ENCODE peak calls at places on chromosomes 3 and 15, in four cellular contexts. H, M, V and U are unnamed samples.

GRCh38 chr3:16723994-16724393 is 118.8 kb upstream of the DAZL start:
- DNase-seq in M (no peak), H (no peak), V (no peak), U (no peak)

GRCh38 chr3:132874701-132875100 is 152.5 kb upstream of the NPHP3 start:
- DNase-seq in V (no peak), M (no peak), H (no peak), U (no peak)

GRCh38 chr15:82810061-82810862 is 834 bp downstream of the WHAMM start:
- DNase-seq in H (no peak), M (no peak), V (peak; percentile 25), U (no peak)

GRCh38 chr3:73451276-73451973 is 173.3 kb downstream of the PDZRN3 start:
- DNase-seq in H (no peak), V (no peak), M (no peak), U (no peak)

GRCh38 chr3:9190276-9190675 is 59.2 kb downstream of the SRGAP3 start:
- DNase-seq in V (no peak), M (no peak), H (no peak), U (no peak)

GRCh38 chr15:99564221-99565030 is 1.4 kb upstream of the MEF2A start:
- DNase-seq in H (no peak), V (no peak), M (no peak), U (no peak)

GRCh38 chr3:127700406-127700805 is 27.7 kb downstream of the ABTB1 start:
- DNase-seq in V (no peak), M (no peak), H (no peak), U (no peak)

GRCh38 chr3:161221881-161222600 is 930 bp downstream of the NMD3 start:
- DNase-seq in H (no peak), M (no peak), V (no peak), U (no peak)

GRCh38 chr15:40960926-40961325 is 7.7 kb downstream of the CHAC1 start:
- DNase-seq in M (no peak), V (no peak), H (no peak), U (no peak)

GRCh38 chr3:136733317-136733833 is 18.8 kb downstream of the STAG1 start:
- DNase-seq in M (no peak), V (no peak), H (no peak), U (no peak)

GRCh38 chr15:34223904-34224596 is 766 bp upstream of the EMC4 start:
- DNase-seq in M (no peak), H (no peak), V (no peak), U (no peak)

GRCh38 chr3:45817788-45818523 is 21.6 kb upstream of the SLC6A20 start:
- DNase-seq in V (no peak), H (peak; percentile 70), M (peak; percentile 98), U (peak; percentile 90)

GRCh38 chr3:66441124-66441523 is 59.7 kb downstream of the LRIG1 start:
- DNase-seq in H (no peak), M (peak; percentile 75), V (no peak), U (no peak)

GRCh38 chr3:77348244-77348855 is 308.5 kb downstream of the ROBO2 start:
- DNase-seq in H (peak; percentile 7), M (no peak), V (no peak), U (no peak)

GRCh38 chr3:170355738-170356595 is 1.5 kb upstream of the SKIL start:
- DNase-seq in M (no peak), V (peak; percentile 54), H (no peak), U (no peak)

DNA sequence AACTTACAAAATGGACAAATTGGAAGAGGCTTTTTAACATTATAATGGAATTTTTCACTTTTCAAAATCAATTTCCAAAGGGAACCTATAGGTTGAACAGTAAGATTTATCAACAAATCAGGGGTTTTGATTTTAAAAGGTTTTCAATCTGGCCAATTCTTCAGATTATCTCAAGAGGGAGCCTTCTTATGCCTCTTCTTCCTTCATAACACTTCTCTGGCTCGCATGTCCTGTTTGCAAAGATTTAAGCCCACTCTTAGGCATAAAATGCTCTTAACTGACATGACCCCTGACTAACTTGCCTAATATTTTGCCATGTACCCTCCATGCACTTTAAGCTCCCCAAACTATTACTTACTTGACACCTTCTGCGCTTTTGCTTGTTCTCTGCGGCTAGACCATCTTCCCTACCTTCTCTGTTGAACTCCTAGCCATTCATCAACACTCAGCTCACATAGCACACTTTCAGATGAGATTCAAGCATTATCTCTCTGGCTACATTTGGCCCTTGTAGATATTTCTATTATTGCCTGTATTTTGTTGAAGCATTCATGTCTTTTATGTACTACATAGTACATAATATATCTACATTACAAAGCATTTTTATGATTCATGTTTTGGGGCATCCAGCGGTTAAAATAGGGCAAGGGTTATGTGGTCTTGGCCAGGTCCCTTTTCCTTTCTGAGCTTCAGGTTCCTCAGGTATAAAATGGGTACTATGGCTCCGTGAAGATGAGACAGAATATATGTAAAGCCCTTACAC is 1.0 kb upstream of the ARIH1 start:
- DNase-seq in H (no peak), V (no peak), M (no peak), U (no peak)
- TF ChIP-seq CTCF in H (peak; percentile 5), V (no peak), M (peak; percentile 19), U (peak; percentile 27)

DNA sequence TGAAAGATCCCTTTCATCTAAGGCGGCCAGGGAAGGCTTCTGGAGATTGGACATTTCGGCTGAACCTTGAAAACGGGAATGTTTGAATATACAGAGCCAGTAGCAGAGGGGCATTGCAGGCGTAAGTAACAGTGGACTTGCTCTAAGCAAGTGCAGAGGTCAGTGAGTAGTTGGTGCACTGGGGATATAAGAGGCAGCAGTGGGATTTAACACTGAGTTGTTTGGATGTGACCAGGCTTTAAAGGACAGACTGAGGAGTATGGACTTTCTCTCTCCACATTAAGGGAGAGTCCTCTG is 1.3 kb downstream of the ARNT2 start:
- DNase-seq in M (no peak), V (no peak), H (no peak), U (no peak)
- H3K4me3 ChIP-seq in M (no peak overlapping the region), V (no peak overlapping the region), H (no peak overlapping the region), U (no peak overlapping the region)

GRCh38 chr15:48336940-48337339 is 5.7 kb downstream of the DUT start:
- DNase-seq in H (no peak), V (no peak), M (no peak), U (no peak)
- TF ChIP-seq CTCF in H (peak; percentile 53), V (peak; percentile 19), M (peak; percentile 31), U (peak; percentile 34)

GRCh38 chr3:31274406-31275024 is 258.2 kb upstream of the STT3B start:
- DNase-seq in H (no peak), V (no peak), M (no peak), U (no peak)
- H3K4me3 ChIP-seq in H (no peak overlapping the region), V (no peak overlapping the region), M (no peak overlapping the region), U (no peak overlapping the region)

GRCh38 chr3:101677436-101678286 is 729 bp upstream of the ZBTB11 start:
- DNase-seq in V (no peak), H (no peak), M (no peak), U (no peak)
- TF ChIP-seq CTCF in V (no peak), H (no peak), M (no peak), U (no peak)

GRCh38 chr15:71691700-71692417 is 118.5 kb upstream of the NR2E3 start:
- DNase-seq in V (no peak), M (peak; percentile 86), H (peak; percentile 69), U (peak; percentile 21)
- H3K4me3 ChIP-seq in V (peak overlapping the region; percentile 47), M (no peak overlapping the region), H (no peak overlapping the region), U (no peak overlapping the region)

GRCh38 chr15:75864213-75865059 is 21.2 kb downstream of the UBE2Q2 start:
- DNase-seq in V (no peak), H (no peak), M (no peak), U (no peak)
- TF ChIP-seq CTCF in V (no peak), H (no peak), M (no peak), U (no peak)

DNA sequence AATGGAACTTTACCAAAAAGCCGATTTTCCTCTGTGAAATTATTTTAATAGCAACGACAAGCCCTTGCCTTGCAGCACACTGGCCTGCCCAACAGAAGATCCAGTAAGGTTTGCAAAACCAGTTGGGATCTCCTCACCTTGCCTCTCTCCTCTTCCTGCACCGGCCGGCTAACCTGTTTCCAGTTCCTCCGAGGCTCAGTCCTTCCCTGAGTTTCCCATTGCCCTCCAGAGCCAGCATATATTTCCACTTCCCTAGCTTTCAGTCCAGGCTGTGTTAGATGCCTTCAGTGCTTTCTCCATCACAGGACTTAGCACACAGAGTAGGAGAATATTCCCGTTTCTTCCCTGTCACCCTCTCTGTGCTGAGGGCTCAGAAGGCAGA is 60.3 kb downstream of the NOX5 start:
- DNase-seq in H (no peak), V (no peak), M (no peak), U (no peak)
- H3K4me3 ChIP-seq in H (peak overlapping the region; percentile 55), V (peak overlapping the region; percentile 71), M (peak overlapping the region; percentile 54), U (peak overlapping the region; percentile 78)

DNA sequence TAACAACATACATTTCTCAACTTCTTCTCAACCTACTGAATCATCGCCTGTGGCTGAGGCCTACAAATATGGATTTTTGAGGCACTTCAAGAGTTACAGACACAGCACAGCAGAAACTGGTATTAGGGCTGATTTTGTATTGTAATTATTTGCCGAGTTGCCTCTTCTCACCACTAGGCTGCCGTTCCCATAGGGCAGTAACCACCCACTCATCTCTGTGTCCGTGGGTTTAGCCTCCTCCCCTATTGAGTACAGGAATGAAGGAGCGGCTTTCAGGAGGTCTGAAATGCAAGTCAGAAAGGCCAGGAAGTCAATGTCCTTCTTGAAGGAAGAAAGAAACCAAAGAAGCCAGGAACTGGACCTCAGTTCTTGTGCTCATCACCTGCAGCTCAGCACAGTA is 220.8 kb downstream of the MTHFS start:
- DNase-seq in M (no peak), V (no peak), H (no peak), U (no peak)
- TF ChIP-seq CTCF in M (no peak), V (no peak), H (no peak), U (peak; percentile 20)